ENCODE peak calls at places on chromosomes 3 and 15, in four cellular contexts. L is PC-3, V is stomach, U is neural progenitor cell. G is an unnamed sample.

GRCh38 chr15:31329640-31330010 is 3.0 kb downstream of the KLF13 start:
- DNase-seq in L (no peak), V (no peak), U (no peak), G (no peak)

GRCh38 chr3:100169186-100169585 is 54.9 kb upstream of the FILIP1L start:
- DNase-seq in L (no peak), V (no peak), U (no peak), G (no peak)

GRCh38 chr15:45157974-45158373 is 28.2 kb downstream of the DUOX1 start:
- DNase-seq in L (peak; percentile 74), U (peak; percentile 52), V (no peak), G (peak; percentile 73)

GRCh38 chr15:92079047-92079446 is 225.5 kb downstream of the SLCO3A1 start:
- DNase-seq in L (no peak), V (no peak), U (peak; percentile 34), G (no peak)

GRCh38 chr3:45666729-45667440 is 22.3 kb upstream of the SACM1L start:
- DNase-seq in L (peak; percentile 85), V (no peak), U (no peak), G (no peak)

GRCh38 chr3:168417016-168417415 is 321.3 kb upstream of the GOLIM4 start:
- DNase-seq in V (no peak), U (no peak), L (peak; percentile 95), G (no peak)

GRCh38 chr15:99084965-99085364 is 19.9 kb upstream of the SYNM start:
- DNase-seq in V (no peak), U (no peak), L (no peak), G (no peak)

GRCh38 chr3:45988804-45989203 is 6.8 kb downstream of the FYCO1 start:
- DNase-seq in U (no peak), L (peak; percentile 88), V (no peak), G (peak; percentile 66)

GRCh38 chr3:64157150-64158035 is 67.9 kb downstream of the PRICKLE2 start:
- DNase-seq in L (peak; percentile 51), V (peak; percentile 52), U (no peak), G (no peak)

GRCh38 chr3:25040739-25041138 is 387.3 kb upstream of the RARB start:
- DNase-seq in V (no peak), U (no peak), L (no peak), G (no peak)

DNA sequence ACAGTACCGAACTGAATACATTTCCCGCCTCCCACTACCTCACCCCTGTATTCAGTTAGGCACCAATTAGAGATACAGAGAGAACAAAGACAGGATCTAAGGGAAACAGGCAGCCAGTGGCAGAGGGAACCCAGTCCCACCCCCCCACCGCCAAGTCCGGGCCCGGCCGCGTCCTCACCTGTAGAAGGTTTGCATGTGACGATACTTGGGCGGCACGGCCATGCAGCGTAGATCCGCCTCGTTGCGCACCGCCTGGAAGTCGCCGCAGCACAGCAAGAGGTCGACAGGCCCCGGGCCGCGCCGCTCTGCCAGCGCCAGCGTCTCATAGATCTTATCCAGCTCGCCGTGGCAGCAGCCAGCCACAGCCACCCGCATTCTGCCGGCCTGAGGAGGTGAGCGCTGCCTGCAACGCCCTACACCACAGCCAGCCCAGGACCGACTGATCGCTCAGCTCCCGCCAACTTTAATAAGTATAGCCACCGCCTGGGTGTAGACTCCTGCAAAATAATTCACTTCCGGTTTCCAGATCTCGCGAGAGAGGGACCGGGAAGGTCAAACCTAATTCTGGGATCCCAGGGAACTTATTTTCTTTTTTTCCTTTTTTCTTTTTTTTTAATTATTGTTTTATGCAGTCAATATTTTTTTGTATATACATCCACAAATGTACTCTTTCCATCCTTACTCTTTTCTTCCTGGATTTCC is at the start of gene DBR1:
- DNase-seq in L (peak; percentile 83), U (peak; percentile 80), V (peak; percentile 75), G (peak; percentile 80)
- H3K27ac ChIP-seq in L (peak within 1 kb of the TSS; percentile 61), U (no peak within 1 kb of the TSS), V (peak within 1 kb of the TSS; percentile 81), G (peak within 1 kb of the TSS; percentile 28)

GRCh38 chr15:38070778-38071177 is 136.3 kb downstream of the TMCO5A start:
- DNase-seq in V (no peak), U (no peak), L (peak; percentile 19), G (no peak)

GRCh38 chr15:38068600-38068999 is 134.2 kb downstream of the TMCO5A start:
- DNase-seq in U (peak; percentile 36), L (no peak), V (no peak), G (no peak)

GRCh38 chr15:38066612-38067011 is 132.2 kb downstream of the TMCO5A start:
- DNase-seq in V (no peak), U (no peak), L (no peak), G (no peak)

GRCh38 chr15:38069506-38069905 is 135.1 kb downstream of the TMCO5A start:
- DNase-seq in U (peak; percentile 7), V (peak; percentile 47), L (peak; percentile 92), G (peak; percentile 53)

GRCh38 chr15:38069001-38069400 is 134.6 kb downstream of the TMCO5A start:
- DNase-seq in V (peak; percentile 29), L (peak; percentile 87), U (peak; percentile 33), G (peak; percentile 52)
- H3K4me1 ChIP-seq in V (peaks cover 38% of the 10 kb centered on the region), L (peaks cover 62% of the 10 kb centered on the region), U (peaks cover 63% of the 10 kb centered on the region), G (peaks cover 38% of the 10 kb centered on the region)

GRCh38 chr3:10995871-10996270 is 3.3 kb downstream of the SLC6A1 start:
- DNase-seq in L (no peak), U (no peak), V (no peak), G (no peak)
- H3K27ac ChIP-seq in L (no peak overlapping the region), U (no peak overlapping the region), V (no peak overlapping the region), G (no peak overlapping the region)

GRCh38 chr3:52069135-52069534 is 12.8 kb upstream of the DUSP7 start:
- DNase-seq in L (no peak), U (no peak), V (no peak), G (no peak)
- H3K4me1 ChIP-seq in L (no peaks in the 10 kb centered on the region), U (peaks cover 12% of the 10 kb centered on the region), V (peaks cover 11% of the 10 kb centered on the region), G (peaks cover 12% of the 10 kb centered on the region)